ENCODE peak calls at places on chromosomes 12 and 14, in seven cellular contexts. F is A549, R is IMR-90, S is tibial nerve, E is choroid plexus epithelial cell, L is WTC11, G is BE2C. P is an unnamed sample.

GRCh38 chr14:96146131-96146771 is 58.4 kb upstream of the BDKRB2 start:
- DNase-seq in R (peak), S (no peak), E (peak), G (no peak), F (peak), L (no peak), P (no peak)

GRCh38 chr12:110347767-110348166 is 55.7 kb downstream of the ANAPC7 start:
- DNase-seq in L (no peak), G (no peak), S (no peak), F (no peak), R (no peak), E (no peak), P (no peak)

GRCh38 chr12:106245767-106246166 is 2.1 kb downstream of the CKAP4 start:
- DNase-seq in E (peak), G (no peak), S (no peak), R (peak), F (peak), L (no peak), P (peak)

GRCh38 chr12:26496170-26496569 is 300.8 kb downstream of the SSPN start:
- DNase-seq in L (no peak), F (no peak), G (no peak), E (peak), S (no peak), R (no peak), P (no peak)

GRCh38 chr14:39015964-39016577 is 87.0 kb downstream of the SEC23A start:
- DNase-seq in S (no peak), G (no peak), F (no peak), E (peak), R (peak), L (no peak), P (no peak)

GRCh38 chr12:14340371-14340770 is 25.1 kb upstream of the ATF7IP start:
- DNase-seq in F (no peak), L (no peak), G (no peak), E (no peak), R (no peak), S (no peak), P (no peak)

GRCh38 chr14:77065851-77066554 is 32.1 kb upstream of the CIPC start:
- DNase-seq in G (no peak), E (no peak), R (no peak), L (no peak), S (no peak), F (no peak), P (no peak)

GRCh38 chr14:105894978-105895881 is 368.8 kb downstream of the TMEM121 start:
- DNase-seq in G (peak), F (no peak), R (no peak), S (no peak), L (peak), E (no peak), P (no peak)

GRCh38 chr12:88681271-88681670 is 101.0 kb upstream of the KITLG start:
- DNase-seq in E (no peak), L (no peak), R (no peak), G (no peak), F (no peak), S (no peak), P (no peak)

GRCh38 chr12:117073611-117074010 is 25.6 kb downstream of the TESC start:
- DNase-seq in E (no peak), G (no peak), R (no peak), F (no peak), S (no peak), L (no peak), P (no peak)

GRCh38 chr12:87196329-87196728 is 832.9 kb downstream of the C12orf50 start:
- DNase-seq in G (no peak), S (no peak), L (no peak), R (peak), F (no peak), E (peak), P (no peak)

GRCh38 chr12:131482686-131483085 is 228.2 kb upstream of the SFSWAP start:
- DNase-seq in G (no peak), L (no peak), E (no peak), S (no peak), F (no peak), R (no peak), P (no peak)

GRCh38 chr12:78584695-78585094 is 279.9 kb upstream of the SYT1 start:
- DNase-seq in F (peak), S (no peak), R (peak), G (peak), E (peak), L (peak), P (peak)

GRCh38 chr14:90383731-90384542 is 12.9 kb upstream of the CALM1 start:
- DNase-seq in E (peak), R (peak), G (peak), L (peak), F (no peak), S (peak), P (peak)

GRCh38 chr12:132801741-132802140 is 26.9 kb downstream of the GOLGA3 start:
- DNase-seq in E (no peak), F (no peak), G (no peak), L (no peak), S (no peak), R (no peak), P (no peak)

GRCh38 chr12:123096159-123096558 is 54.7 kb downstream of the PITPNM2 start:
- DNase-seq in G (no peak), F (no peak), E (no peak), L (no peak), S (no peak), R (no peak), P (no peak)

GRCh38 chr14:33908540-33909223 is 42.2 kb downstream of the EGLN3 start:
- DNase-seq in F (peak), R (no peak), L (peak), G (no peak), E (no peak), S (no peak), P (no peak)

GRCh38 chr12:2273288-2273687 is 220.5 kb downstream of the CACNA1C start:
- DNase-seq in R (peak), L (no peak), E (peak), F (no peak), S (no peak), G (no peak), P (no peak)
- TF ChIP-seq CTCF in R (peak), L (no peak), E (peak), F (no peak), S (no peak), G (no peak), P (no peak)

GRCh38 chr12:48925218-48925871 is at the start of gene FKBP11:
- DNase-seq in E (peak), G (peak), L (peak), R (peak), S (peak), F (peak), P (peak)

GRCh38 chr12:48927261-48927660 is 2.0 kb upstream of the FKBP11 start:
- DNase-seq in F (no peak), L (no peak), S (no peak), G (no peak), E (peak), R (peak), P (no peak)

GRCh38 chr12:48929551-48929950 is 4.3 kb upstream of the FKBP11 start:
- DNase-seq in F (no peak), R (peak), L (no peak), E (no peak), S (no peak), G (no peak), P (no peak)

GRCh38 chr12:48923117-48923516 is 2.2 kb downstream of the FKBP11 start:
- DNase-seq in R (no peak), G (no peak), L (no peak), E (no peak), F (no peak), S (no peak), P (no peak)

GRCh38 chr12:48924617-48925217 is 575 bp downstream of the FKBP11 start:
- DNase-seq in G (peak), F (peak), E (peak), R (peak), L (peak), S (peak), P (peak)
- TF ChIP-seq CTCF in G (peak), F (peak), E (peak), R (peak), L (peak), S (peak), P (no peak)

DNA sequence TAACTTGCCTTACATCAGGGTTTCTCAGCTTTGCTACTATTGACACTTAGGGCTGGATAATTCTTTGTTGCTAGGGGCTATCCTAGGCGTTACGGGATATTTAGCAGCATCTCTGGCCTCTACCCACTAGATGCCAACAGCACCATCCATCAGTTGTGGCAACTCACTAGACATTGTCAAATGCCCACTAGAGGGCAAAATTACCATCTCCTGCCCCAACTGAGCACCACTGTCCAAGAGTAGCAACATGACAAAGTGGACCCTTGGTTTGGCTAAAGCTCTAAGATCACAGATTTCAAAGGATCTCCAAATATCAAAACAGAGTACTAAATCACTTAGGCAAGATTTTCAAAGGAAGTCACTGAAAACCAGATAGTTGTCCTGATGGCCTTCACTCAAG is 251.7 kb upstream of the TBX3 start:
- DNase-seq in R (no peak), S (no peak), L (no peak), E (no peak), F (peak), G (no peak), P (no peak)
- TF ChIP-seq CTCF in R (no peak), S (no peak), L (no peak), E (peak), F (peak), G (peak), P (no peak)

DNA sequence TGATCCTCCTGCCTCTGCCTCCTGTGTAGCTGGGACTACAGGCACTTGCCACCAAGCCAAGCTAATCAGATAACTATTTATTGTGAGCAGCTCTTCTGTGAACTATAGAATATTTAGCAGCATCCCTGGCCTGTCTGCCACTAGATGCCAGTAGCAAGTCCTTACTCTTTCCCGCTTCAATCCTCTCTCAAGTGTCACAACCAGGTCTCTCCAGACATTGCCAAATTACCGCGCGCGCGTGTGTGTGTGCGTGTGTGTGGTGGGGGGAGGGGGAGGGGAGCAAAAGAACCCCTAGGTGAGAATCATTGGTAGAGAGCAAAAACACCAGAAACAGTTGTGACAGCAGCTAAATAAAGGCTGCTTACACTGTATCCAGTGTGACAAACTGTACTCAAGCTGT is 49.9 kb downstream of the PPP2R5E start:
- DNase-seq in L (no peak), R (peak), E (peak), S (no peak), G (peak), F (peak), P (no peak)
- TF ChIP-seq CTCF in L (no peak), R (no peak), E (peak), S (no peak), G (peak), F (peak), P (no peak)

GRCh38 chr14:21539154-21539940 is 13.2 kb upstream of the SALL2 start:
- DNase-seq in R (no peak), G (no peak), F (no peak), S (no peak), E (no peak), L (no peak), P (no peak)

GRCh38 chr14:21541413-21542074 is 15.4 kb upstream of the SALL2 start:
- DNase-seq in S (no peak), R (no peak), G (no peak), F (no peak), L (no peak), E (no peak), P (no peak)

GRCh38 chr14:21543426-21544350 is 17.5 kb upstream of the SALL2 start:
- DNase-seq in S (no peak), L (no peak), F (no peak), R (no peak), E (no peak), G (no peak), P (no peak)
- TF ChIP-seq CTCF in S (no peak), L (no peak), F (no peak), R (no peak), E (no peak), G (no peak), P (no peak)

P was measured in Calu3.